ENCODE peak calls at places on chromosome 3, in four cellular contexts. T is endothelial cell of umbilical vein, M is A549, V is HCT116. U is an unnamed sample.
A peak's percentile ranks its signal among the peaks of the same experiment; 100 is the strongest.

GRCh38 chr3:10173095-10173925 is 8.6 kb downstream of the IRAK2 start:
- DNase-seq in T (no peak), M (peak; percentile 26), V (no peak), U (peak; percentile 24)

GRCh38 chr3:4852780-4853748 is 126.2 kb upstream of the BHLHE40 start:
- DNase-seq in T (peak; percentile 94), M (no peak), V (no peak), U (no peak)

GRCh38 chr3:31993843-31994242 is 12.3 kb downstream of the ZNF860 start:
- DNase-seq in T (no peak), M (no peak), V (no peak), U (no peak)

GRCh38 chr3:116994473-116994872 is 284.9 kb downstream of the TUSC7 start:
- DNase-seq in T (no peak), M (no peak), V (no peak), U (no peak)

GRCh38 chr3:185715091-185715490 is 109.8 kb downstream of the IGF2BP2 start:
- DNase-seq in T (peak; percentile 57), M (no peak), V (no peak), U (no peak)

GRCh38 chr3:183548262-183548769 is 7.2 kb downstream of the KLHL6 start:
- DNase-seq in T (peak; percentile 94), M (peak; percentile 79), V (no peak), U (no peak)

GRCh38 chr3:116059421-116060096 is 385.7 kb downstream of the LSAMP start:
- DNase-seq in T (no peak), M (peak; percentile 60), V (peak; percentile 82), U (no peak)

GRCh38 chr3:49004352-49005297 is 2.6 kb upstream of the WDR6 start:
- DNase-seq in T (no peak), M (no peak), V (no peak), U (no peak)

DNA sequence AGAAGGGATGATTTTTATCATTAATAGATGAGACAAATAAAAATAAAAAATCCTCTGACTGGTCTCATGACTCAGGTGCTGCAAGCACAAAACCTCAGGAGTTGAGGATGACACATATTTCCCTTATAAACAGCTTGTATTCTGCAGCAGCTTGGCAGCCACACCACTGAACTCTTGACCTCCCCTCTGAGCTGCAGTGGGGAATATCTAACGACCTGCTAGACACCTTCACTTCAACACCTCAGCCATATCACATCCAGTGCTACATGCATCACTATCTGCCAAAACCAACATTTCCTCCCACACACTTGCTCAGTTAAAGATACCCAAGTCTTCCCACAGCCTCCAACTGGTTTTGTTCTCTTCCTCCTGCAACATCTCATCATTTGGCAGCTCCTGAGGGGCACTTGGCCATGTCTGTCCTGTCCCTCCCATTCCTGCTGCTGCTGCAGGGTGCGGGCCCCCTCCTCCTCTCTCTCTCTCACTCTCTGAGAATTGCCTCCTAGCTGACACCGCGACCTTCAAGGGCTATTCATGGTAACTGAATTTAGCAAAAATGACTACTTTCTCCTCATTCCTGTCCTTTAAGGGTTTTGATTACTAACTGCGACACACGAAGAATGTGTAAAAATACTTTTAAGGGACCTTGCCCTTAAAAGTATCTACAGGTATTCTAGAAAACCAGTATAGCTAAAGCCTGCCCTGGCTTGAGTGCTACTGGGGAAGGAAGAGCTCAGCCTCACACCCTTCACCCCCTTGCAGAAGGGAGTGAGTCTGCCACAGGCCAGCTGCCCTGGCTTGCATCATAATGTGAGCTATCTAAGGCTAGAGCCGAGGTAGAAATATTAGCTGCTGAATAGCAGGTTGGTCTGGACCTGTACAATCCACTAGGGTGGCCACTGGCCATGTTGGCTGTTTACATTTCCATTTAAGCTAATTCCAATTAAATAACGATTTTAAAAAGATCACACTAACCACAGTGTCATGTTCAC is 5.0 kb upstream of the CCR9 start:
- DNase-seq in T (no peak), M (no peak), V (no peak), U (peak; percentile 19)
- TF ChIP-seq POLR2A in T (no peak), M (no peak), V (no peak), U (no peak)

GRCh38 chr3:3636815-3637214 is 162.4 kb upstream of the LRRN1 start:
- DNase-seq in T (no peak), M (no peak), V (no peak), U (no peak)
- TF ChIP-seq MAX in T (no peak), M (no peak), V (no peak), U (no peak)

DNA sequence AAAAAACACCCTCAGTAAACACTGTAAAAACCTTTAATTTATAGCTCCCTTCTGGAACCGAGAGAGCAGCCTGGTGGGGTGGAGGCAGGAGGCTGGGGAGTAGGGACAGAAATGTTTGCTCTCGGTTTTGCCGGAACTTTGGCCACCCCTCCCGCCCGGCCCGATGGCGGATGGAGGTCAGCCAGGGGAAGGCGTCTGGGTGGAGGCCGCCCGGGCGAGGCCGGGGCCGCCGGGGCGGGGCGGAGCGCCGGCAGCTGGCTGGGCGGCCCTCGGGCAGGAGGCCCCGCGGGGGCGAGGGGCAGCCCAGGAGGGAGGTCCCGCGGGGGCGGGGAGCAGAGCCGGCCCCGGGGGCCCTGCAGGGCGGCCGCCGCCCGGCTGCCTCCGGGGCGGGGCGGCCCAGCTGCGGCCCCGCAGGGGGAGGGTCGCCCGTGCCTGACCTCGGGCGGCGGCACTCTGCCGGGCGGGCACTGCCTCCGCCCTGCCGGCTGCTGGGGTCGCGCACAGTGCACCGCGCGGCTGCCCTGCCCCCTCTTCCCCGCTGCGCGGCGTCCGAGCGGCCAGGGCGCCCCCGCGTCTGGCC is 829 bp upstream of the SKIL start:
- DNase-seq in T (peak; percentile 81), M (peak; percentile 84), V (no peak), U (peak; percentile 88)
- TF ChIP-seq POLR2A in T (peak; percentile 65), M (peak; percentile 27), V (no peak), U (no peak)

GRCh38 chr3:55476515-55476914 is 10.6 kb downstream of the WNT5A start:
- DNase-seq in T (no peak), M (no peak), V (no peak), U (no peak)

GRCh38 chr3:55471084-55471483 is 16.0 kb downstream of the WNT5A start:
- DNase-seq in T (no peak), M (no peak), V (no peak), U (no peak)

GRCh38 chr3:55473788-55474187 is 13.3 kb downstream of the WNT5A start:
- DNase-seq in T (no peak), M (no peak), V (no peak), U (no peak)

GRCh38 chr3:55471522-55472280 is 15.4 kb downstream of the WNT5A start:
- DNase-seq in T (no peak), M (no peak), V (no peak), U (no peak)

DNA sequence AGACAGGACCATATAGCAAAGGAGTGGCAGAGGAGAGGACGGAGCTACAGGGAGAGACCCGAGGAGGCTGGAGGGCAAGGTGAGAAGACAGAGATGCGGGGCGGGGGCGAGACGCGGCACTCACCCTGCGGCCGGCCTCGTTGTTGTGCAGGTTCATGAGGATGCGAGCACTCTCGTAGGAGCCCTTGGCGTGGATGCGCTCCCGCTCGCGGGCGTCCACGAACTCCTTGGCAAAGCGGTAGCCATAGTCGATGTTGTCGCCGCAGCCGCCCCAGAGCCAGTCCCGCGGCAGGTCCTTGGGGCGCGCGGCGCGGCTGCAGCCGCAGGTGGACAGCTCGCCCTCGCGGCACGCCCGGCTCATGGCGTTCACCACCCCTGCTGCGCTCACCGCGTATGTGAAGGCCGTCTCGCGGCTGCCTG is 12.9 kb downstream of the WNT5A start:
- DNase-seq in T (no peak), M (no peak), V (no peak), U (no peak)
- TF ChIP-seq MAX in T (no peak), M (no peak), V (no peak), U (no peak)

GRCh38 chr3:196968233-196969000 is at the start of gene PIGZ:
- DNase-seq in T (peak; percentile 25), M (no peak), V (no peak), U (peak; percentile 77)
- TF ChIP-seq POLR2A in T (peak; percentile 45), M (peak; percentile 26), V (peak; percentile 48), U (no peak)

DNA sequence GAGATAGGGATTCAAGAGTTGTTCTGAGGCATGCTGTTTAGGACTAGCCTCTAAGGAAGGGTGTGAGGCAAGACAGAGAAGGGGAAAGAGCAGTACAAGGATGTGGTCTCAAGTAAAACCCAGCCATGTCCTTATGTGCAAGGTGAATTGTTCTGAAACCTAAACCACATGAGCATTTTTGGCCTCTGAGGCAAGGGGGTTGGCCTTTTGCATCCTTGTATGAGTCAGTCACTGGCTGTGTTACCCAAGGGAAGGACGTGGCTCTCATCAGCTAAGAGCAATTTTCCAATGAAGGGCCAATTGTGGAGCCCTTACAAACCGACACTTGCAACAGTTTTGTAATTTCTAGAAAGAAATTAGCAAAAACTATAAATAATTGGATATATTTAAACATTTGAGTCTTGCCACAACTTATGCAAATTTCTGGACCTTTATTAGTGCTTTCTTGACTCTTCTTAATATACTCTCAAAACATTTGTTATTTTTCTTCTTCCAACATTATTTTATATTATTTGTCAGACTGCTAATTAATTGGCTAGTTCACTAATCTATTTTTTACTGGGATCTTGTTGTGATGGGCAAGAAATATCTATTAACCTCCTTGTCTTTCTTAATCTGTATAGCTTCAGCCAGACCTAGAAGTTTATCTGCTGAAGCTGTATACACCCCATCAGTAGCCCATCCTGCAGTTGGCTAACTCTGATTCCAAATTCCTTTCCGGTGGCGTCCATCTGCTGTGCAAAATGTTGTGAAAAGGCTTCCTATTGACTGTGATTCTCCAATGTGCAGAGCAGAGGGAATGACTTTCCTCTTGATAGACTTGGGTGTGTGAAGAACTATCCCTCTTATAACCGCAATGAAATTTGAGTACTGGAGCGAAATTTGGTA is 97.7 kb upstream of the P2RY1 start:
- DNase-seq in T (no peak), M (peak; percentile 3), V (peak; percentile 16), U (peak; percentile 28)
- TF ChIP-seq MAX in T (no peak), M (no peak), V (no peak), U (no peak)

DNA sequence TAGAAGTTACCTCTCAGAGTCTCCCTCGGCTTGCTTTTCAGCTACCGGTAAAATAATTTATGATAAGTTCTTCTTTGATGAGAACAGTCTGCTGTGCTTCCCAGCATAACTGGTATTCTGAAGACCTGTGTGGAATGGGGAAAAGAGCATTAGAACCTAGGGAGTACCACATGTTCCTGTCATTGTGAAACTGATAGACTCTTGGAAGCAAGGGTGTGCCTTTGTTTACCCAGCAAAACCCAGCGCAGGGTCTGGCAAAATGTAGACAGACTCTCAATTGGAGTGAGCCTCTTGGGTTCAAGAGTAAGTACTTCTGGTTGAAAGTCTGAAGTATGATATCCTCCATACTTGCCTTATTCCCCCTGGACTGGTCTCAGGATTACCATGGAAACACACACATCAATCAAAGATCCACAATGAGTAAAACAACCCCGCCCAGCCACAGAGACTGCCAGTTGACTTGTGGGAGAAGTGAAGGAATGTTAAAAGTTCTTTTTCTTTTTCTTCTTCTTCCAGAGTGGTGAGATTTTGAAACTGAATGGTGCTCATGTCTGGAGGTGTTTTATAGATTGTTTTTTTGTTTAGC is 652.4 kb upstream of the NAALADL2 start:
- DNase-seq in T (no peak), M (no peak), V (no peak), U (no peak)
- TF ChIP-seq POLR2A in T (no peak), M (no peak), V (no peak), U (no peak)

GRCh38 chr3:52998781-52999509 is 46.9 kb downstream of the SFMBT1 start:
- DNase-seq in T (no peak), M (peak; percentile 22), V (peak; percentile 88), U (no peak)
- TF ChIP-seq MAX in T (no peak), M (no peak), V (peak; percentile 67), U (no peak)